ENCODE peak calls at places on chromosomes 16 and 17, in six cellular contexts. I is HepG2, K is HCT116, U is K562, P is H1, X is GM12878. D is an unnamed sample. For H3K4me1, the result is how much of the 10 kb centered on the place peaks cover.

GRCh38 chr17:71828182-71828596 is 292.6 kb upstream of the SOX9 start:
- DNase-seq in I (no peak), X (no peak), P (peak), U (no peak), K (no peak), D (peak)

GRCh38 chr17:53950207-53950857 is 127.6 kb downstream of the KIF2B start:
- DNase-seq in U (peak), X (no peak), K (no peak), P (peak), I (peak), D (no peak)

GRCh38 chr17:38352245-38353083 is 820 bp downstream of the SOCS7 start:
- DNase-seq in P (no peak), U (peak), X (no peak), K (no peak), I (no peak), D (peak)

GRCh38 chr17:57071991-57072944 is 12.8 kb upstream of the AKAP1 start:
- DNase-seq in P (no peak), K (no peak), U (no peak), I (no peak), X (no peak), D (peak)

GRCh38 chr16:83727751-83728352 is 79.9 kb upstream of the HSBP1 start:
- DNase-seq in X (no peak), U (no peak), I (no peak), K (no peak), P (no peak), D (no peak)

GRCh38 chr16:30120340-30121105 is 2.5 kb downstream of the MAPK3 start:
- DNase-seq in X (no peak), K (no peak), P (no peak), I (no peak), U (no peak), D (no peak)

GRCh38 chr16:1437606-1438005 is 6.7 kb downstream of the PERCC1 start:
- DNase-seq in P (no peak), I (no peak), K (no peak), X (no peak), U (no peak), D (peak)

GRCh38 chr16:29710227-29711219 is 31.5 kb downstream of the QPRT start:
- DNase-seq in I (peak), K (peak), U (peak), X (no peak), P (no peak), D (peak)

GRCh38 chr17:18921912-18922451 is 30.0 kb upstream of the SLC5A10 start:
- DNase-seq in P (no peak), X (peak), I (no peak), U (no peak), K (no peak), D (no peak)

GRCh38 chr16:49494386-49495150 is 121.0 kb downstream of the C16orf78 start:
- DNase-seq in X (no peak), P (no peak), K (no peak), I (no peak), U (no peak), D (no peak)

GRCh38 chr16:72848759-72849664 is 198.9 kb downstream of the ZFHX3 start:
- DNase-seq in X (no peak), P (no peak), U (no peak), I (no peak), K (peak), D (peak)

GRCh38 chr16:17026600-17027242 is 444.0 kb downstream of the XYLT1 start:
- DNase-seq in K (no peak), X (peak), I (no peak), U (no peak), P (no peak), D (no peak)

GRCh38 chr16:73082608-73083007 is 34.7 kb upstream of the ZFHX3 start:
- DNase-seq in U (no peak), K (no peak), X (no peak), I (peak), P (no peak), D (no peak)

GRCh38 chr17:5837055-5837491 is 233.1 kb upstream of the WSCD1 start:
- DNase-seq in U (no peak), I (peak), P (no peak), K (peak), X (no peak), D (no peak)

GRCh38 chr17:81865733-81866439 is 5.3 kb downstream of the ARHGDIA start:
- DNase-seq in P (no peak), X (no peak), K (no peak), U (no peak), I (peak), D (peak)

GRCh38 chr16:29790949-29791844 is 646 bp downstream of the KIF22 start:
- DNase-seq in P (no peak), U (no peak), I (no peak), X (no peak), K (no peak), D (peak)

GRCh38 chr17:9669551-9670008 is 24.3 kb downstream of the USP43 start:
- DNase-seq in U (no peak), I (no peak), P (no peak), X (no peak), K (no peak), D (no peak)

GRCh38 chr17:4235372-4236279 is 28.2 kb downstream of the ANKFY1 start:
- DNase-seq in K (no peak), I (no peak), P (no peak), U (no peak), X (no peak), D (no peak)

GRCh38 chr16:85809645-85810044 is 10.2 kb downstream of the COX4I1 start:
- DNase-seq in X (no peak), P (no peak), U (no peak), K (no peak), I (no peak), D (no peak)

GRCh38 chr16:83954577-83955016 is 1.6 kb downstream of the OSGIN1 start:
- DNase-seq in U (no peak), P (no peak), I (peak), K (peak), X (no peak), D (no peak)

GRCh38 chr17:66952681-66953638 is 11.5 kb upstream of the CACNG4 start:
- DNase-seq in X (no peak), K (no peak), P (no peak), I (no peak), U (no peak), D (peak)

GRCh38 chr16:4140652-4141051 is 24.4 kb upstream of the ADCY9 start:
- DNase-seq in P (no peak), K (no peak), I (no peak), U (no peak), X (peak), D (no peak)

GRCh38 chr17:77374170-77374936 is 233.6 kb downstream of the SEC14L1 start:
- DNase-seq in K (no peak), X (no peak), P (peak), I (peak), U (peak), D (peak)

GRCh38 chr17:48597775-48598631 is 4.4 kb upstream of the HOXB5 start:
- DNase-seq in P (no peak), U (no peak), K (no peak), X (no peak), I (no peak), D (no peak)

GRCh38 chr17:17784599-17785264 is 52.1 kb downstream of the SREBF1 start:
- DNase-seq in U (peak), P (no peak), X (no peak), I (peak), K (no peak), D (peak)

GRCh38 chr16:11884035-11884434 is 31.7 kb downstream of the GSPT1 start:
- DNase-seq in I (no peak), X (no peak), P (no peak), U (no peak), K (no peak), D (no peak)

GRCh38 chr16:47731252-47731651 is 270.1 kb downstream of the PHKB start:
- DNase-seq in P (no peak), X (no peak), I (peak), U (no peak), K (no peak), D (no peak)

GRCh38 chr17:55416470-55417052 is 5.1 kb downstream of the MMD start:
- DNase-seq in K (no peak), X (no peak), I (no peak), P (no peak), U (no peak), D (no peak)

GRCh38 chr17:78538033-78538776 is 39.0 kb downstream of the DNAH17 start:
- DNase-seq in P (no peak), X (no peak), K (no peak), U (no peak), I (peak), D (no peak)

GRCh38 chr17:78534492-78535284 is 42.5 kb downstream of the DNAH17 start:
- DNase-seq in I (no peak), K (no peak), U (no peak), X (no peak), P (no peak), D (no peak)

GRCh38 chr17:78532922-78533640 is 44.1 kb downstream of the DNAH17 start:
- DNase-seq in P (no peak), X (no peak), K (peak), I (no peak), U (no peak), D (no peak)

GRCh38 chr17:78537217-78537860 is 39.9 kb downstream of the DNAH17 start:
- DNase-seq in U (no peak), X (no peak), I (no peak), P (no peak), K (no peak), D (no peak)

GRCh38 chr17:78535285-78536197 is 41.7 kb downstream of the DNAH17 start:
- DNase-seq in X (no peak), P (no peak), K (no peak), U (no peak), I (no peak), D (no peak)
- TF ChIP-seq YY1 in X (no peak), P (no peak), K (no peak), U (no peak), I (no peak), D (no peak)

DNA sequence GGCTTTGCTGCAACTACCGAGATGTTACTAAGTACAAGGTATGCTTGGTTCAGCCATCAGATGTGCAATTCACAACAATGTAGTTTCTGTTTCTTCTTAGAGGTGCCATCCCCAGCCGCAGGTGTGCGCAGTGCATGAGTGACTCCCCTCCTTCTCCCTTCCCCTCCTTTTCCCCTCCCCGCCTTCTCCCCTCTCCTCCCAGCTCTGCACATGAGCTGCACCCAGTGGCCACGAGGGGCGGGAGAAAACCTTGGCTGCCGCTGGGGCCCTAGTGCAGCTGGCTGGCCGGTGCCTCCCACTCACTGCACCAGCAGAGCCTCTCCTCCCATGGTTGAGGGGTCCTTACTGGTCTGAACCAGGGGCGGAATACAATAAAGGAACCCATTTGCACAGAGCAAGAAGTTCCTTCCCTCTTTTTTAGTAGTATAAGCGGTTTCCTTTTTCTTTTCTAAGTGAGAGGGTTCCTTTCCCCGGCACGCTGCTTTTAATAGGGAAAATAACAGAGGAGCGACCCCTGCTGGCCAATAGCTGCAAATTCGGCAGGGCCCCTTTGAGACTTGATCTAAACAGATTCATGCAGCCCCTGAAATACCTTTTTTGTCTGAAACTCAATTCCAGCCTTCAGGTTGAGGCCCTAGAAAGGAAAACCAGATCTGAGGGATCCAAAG is 7.8 kb upstream of the CCL15 start:
- DNase-seq in I (peak), X (no peak), P (no peak), U (peak), K (no peak), D (peak)
- H3K4me2 ChIP-seq in I (peak), X (peak), P (no peak), U (peak), K (peak), D (no peak)

DNA sequence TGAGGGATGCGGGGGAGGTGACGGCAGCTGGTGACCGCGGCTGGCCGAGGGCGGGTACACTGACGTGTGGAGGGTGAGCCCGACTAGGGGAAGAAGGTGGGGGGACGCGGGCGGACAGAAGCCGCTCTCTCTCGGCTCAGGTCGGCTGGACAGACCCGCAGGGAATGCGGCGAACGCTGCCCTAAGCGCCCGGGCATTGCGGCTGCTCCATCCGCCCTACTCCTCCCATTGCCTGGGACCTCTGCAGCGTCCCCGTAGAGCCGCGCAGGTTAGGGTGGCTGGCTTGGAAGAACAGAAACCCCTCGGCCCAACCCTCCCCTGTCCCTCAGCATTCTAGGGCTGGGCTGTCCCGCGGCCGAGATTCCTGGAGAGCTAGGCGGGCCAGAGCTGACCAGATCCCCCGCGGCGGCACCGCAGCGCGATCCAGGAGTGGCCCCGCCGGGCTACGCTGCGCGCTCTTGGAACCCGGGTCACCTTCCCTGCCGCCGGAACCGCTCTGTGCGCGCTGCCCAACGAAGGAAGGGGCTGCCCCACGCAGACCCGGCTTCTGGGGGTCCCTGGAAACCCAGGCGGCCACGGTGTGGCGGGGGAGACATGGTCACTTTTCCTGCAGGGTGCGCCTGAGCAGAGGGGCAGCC is 3.0 kb downstream of the DLX4 start:
- DNase-seq in P (no peak), K (no peak), X (no peak), I (no peak), U (peak), D (peak)
- H3K4me1 ChIP-seq in P (under half), K (under half), X (under half), I (under half), U (under half), D (under half)

GRCh38 chr17:14068542-14069250 is 608 bp upstream of the COX10 start:
- DNase-seq in P (no peak), K (no peak), X (no peak), U (no peak), I (no peak), D (no peak)
- TF ChIP-seq YY1 in P (no peak), K (no peak), X (no peak), U (no peak), I (no peak), D (no peak)

GRCh38 chr17:16352838-16353701 is at the start of gene CENPV:
- DNase-seq in X (no peak), I (peak), U (peak), K (peak), P (peak), D (peak)
- H3K4me2 ChIP-seq in X (peak), I (peak), U (peak), K (peak), P (peak), D (peak)

GRCh38 chr16:75391254-75391653 is 42.0 kb downstream of the CFDP1 start:
- DNase-seq in I (no peak), X (no peak), P (no peak), K (no peak), U (no peak), D (no peak)

GRCh38 chr16:75385507-75386152 is 47.7 kb downstream of the CFDP1 start:
- DNase-seq in U (peak), K (peak), X (peak), I (peak), P (no peak), D (peak)

GRCh38 chr16:75387951-75388350 is 45.4 kb downstream of the CFDP1 start:
- DNase-seq in P (no peak), U (no peak), X (no peak), K (no peak), I (no peak), D (no peak)

GRCh38 chr16:75392911-75393310 is 40.4 kb downstream of the CFDP1 start:
- DNase-seq in K (no peak), X (no peak), I (no peak), P (no peak), U (no peak), D (no peak)

GRCh38 chr16:75389096-75389692 is 44.1 kb downstream of the CFDP1 start:
- DNase-seq in K (no peak), P (no peak), I (no peak), X (no peak), U (no peak), D (no peak)
- H3K4me1 ChIP-seq in K (under half), P (under half), I (under half), X (under half), U (under half), D (under half)

GRCh38 chr17:58229384-58229783 is 9.0 kb upstream of the LPO start:
- DNase-seq in I (no peak), U (no peak), P (no peak), K (no peak), X (no peak), D (no peak)

GRCh38 chr17:58227733-58228132 is 8.7 kb upstream of the MKS1 start:
- DNase-seq in X (no peak), I (no peak), K (no peak), P (no peak), U (no peak), D (no peak)

GRCh38 chr17:58229881-58230280 is 8.5 kb upstream of the LPO start:
- DNase-seq in I (no peak), X (no peak), K (no peak), U (no peak), P (no peak), D (no peak)

GRCh38 chr17:58231644-58232043 is 6.7 kb upstream of the LPO start:
- DNase-seq in P (no peak), X (no peak), U (no peak), K (no peak), I (no peak), D (no peak)

GRCh38 chr17:58228679-58229078 is 9.6 kb upstream of the MKS1 start:
- DNase-seq in U (no peak), K (no peak), I (no peak), P (no peak), X (no peak), D (no peak)
- TF ChIP-seq YY1 in U (no peak), K (no peak), I (no peak), P (no peak), X (no peak), D (no peak)

DNA sequence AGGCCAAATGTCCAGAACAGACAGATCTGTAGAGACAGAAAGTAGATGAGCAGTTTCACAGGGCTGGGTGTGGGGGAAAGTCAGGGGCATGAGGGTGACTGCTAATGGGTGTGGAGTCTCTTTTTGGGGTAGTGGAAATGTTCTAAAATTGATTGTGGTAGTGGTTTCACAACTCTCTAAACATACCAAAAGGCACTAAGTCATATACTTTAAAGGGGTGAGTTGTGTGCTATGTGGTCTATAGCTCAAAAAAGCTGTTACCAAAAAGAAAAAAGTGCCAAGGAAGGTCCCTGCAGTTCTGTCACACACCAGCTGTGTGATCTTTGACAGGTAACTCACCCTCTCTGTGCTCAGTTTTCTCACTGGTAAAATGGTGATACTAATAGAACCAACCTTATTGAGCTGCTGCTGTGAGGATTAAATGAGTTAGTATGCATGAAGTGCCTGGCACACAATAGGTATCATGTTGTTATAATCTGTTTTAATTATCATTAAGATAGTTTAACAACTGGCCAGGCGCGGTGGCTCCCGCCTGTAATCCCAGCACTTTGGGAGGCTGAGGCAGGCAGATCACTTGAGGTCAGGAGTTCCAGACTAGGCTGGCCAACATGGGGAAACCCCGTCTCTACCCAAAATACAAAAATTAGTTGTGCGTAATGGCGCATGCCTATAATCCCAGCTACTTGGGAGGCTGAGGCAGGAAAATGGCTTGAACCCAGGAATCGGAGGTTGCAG is 10.3 kb downstream of the ITGAX start:
- DNase-seq in U (no peak), P (no peak), X (no peak), I (no peak), K (no peak), D (no peak)
- H3K4me2 ChIP-seq in U (no peak), P (no peak), X (no peak), I (no peak), K (no peak), D (no peak)

D was measured in SK-N-SH.